ENCODE peak calls at places on chromosomes 13 and 19, in ten cellular contexts. K, H, M, I, U, Y, C, O, B and S are unnamed samples.

GRCh38 chr19:11659612-11660011 is 62.3 kb downstream of the ZNF627 start:
- DNase-seq in C (no peak), K (no peak), H (no peak), M (no peak), I (no peak), U (peak), B (no peak), Y (no peak), O (no peak), S (no peak)

GRCh38 chr19:10552596-10553053 is 8.9 kb downstream of the ATG4D start:
- DNase-seq in O (no peak), Y (peak), B (no peak), M (peak), I (no peak), U (no peak), C (no peak), K (no peak), H (no peak), S (no peak)

GRCh38 chr13:40677064-40677463 is 10.6 kb upstream of the FOXO1 start:
- DNase-seq in O (no peak), M (no peak), K (no peak), C (no peak), I (no peak), U (no peak), H (no peak), Y (no peak), B (no peak), S (no peak)

GRCh38 chr19:10315335-10316214 is at the start of gene FDX2:
- DNase-seq in K (peak), I (peak), C (no peak), H (peak), Y (peak), O (peak), U (peak), B (peak), M (peak), S (peak)

GRCh38 chr19:58543826-58544590 is at the start of gene TRIM28:
- DNase-seq in B (peak), K (peak), C (peak), U (no peak), O (no peak), Y (peak), I (peak), M (no peak), H (peak), S (peak)

GRCh38 chr19:55452381-55453325 is 8.8 kb downstream of the ISOC2 start:
- DNase-seq in K (peak), U (peak), B (peak), H (peak), Y (peak), I (no peak), O (no peak), M (peak), C (no peak), S (peak)

GRCh38 chr13:94224670-94225069 is 254.8 kb downstream of the DCT start:
- DNase-seq in O (no peak), C (no peak), K (no peak), U (no peak), I (no peak), M (no peak), B (no peak), H (no peak), Y (no peak), S (no peak)

GRCh38 chr13:51502206-51502651 is 49.4 kb upstream of the INTS6 start:
- DNase-seq in I (no peak), B (no peak), H (no peak), O (no peak), U (no peak), M (no peak), Y (no peak), K (no peak), C (no peak), S (no peak)

GRCh38 chr13:106153041-106153440 is 382.4 kb downstream of the EFNB2 start:
- DNase-seq in M (no peak), B (no peak), C (no peak), U (no peak), I (no peak), K (no peak), O (no peak), H (no peak), Y (no peak), S (no peak)

GRCh38 chr19:43596842-43597461 is 557 bp downstream of the ZNF576 start:
- DNase-seq in I (peak), O (no peak), C (no peak), U (no peak), M (peak), K (no peak), B (no peak), Y (no peak), H (no peak), S (no peak)